ENCODE peak calls at places on chromosome 21, in seven cellular contexts. One of them, this sample, is unnamed.

GRCh38 chr21:41364308-41364707 is 2.5 kb downstream of the MX2 start:
- DNase-seq in keratinocyte: no peak
- DNase-seq in dorsolateral prefrontal cortex: no peak
- DNase-seq in Calu3: no peak
- DNase-seq in stomach: no peak
- DNase-seq in brain microvascular endothelial cell: no peak
- DNase-seq in foreskin fibroblast: no peak
- DNase-seq in this sample: no peak

GRCh38 chr21:36891692-36892091 is 74.8 kb downstream of the HLCS start:
- DNase-seq in keratinocyte: no peak
- DNase-seq in dorsolateral prefrontal cortex: no peak
- DNase-seq in Calu3: no peak
- DNase-seq in stomach: no peak
- DNase-seq in brain microvascular endothelial cell: no peak
- DNase-seq in foreskin fibroblast: no peak
- DNase-seq in this sample: no peak

GRCh38 chr21:39118061-39118460 is 65.2 kb downstream of the PSMG1 start:
- DNase-seq in keratinocyte: no peak
- DNase-seq in dorsolateral prefrontal cortex: no peak
- DNase-seq in Calu3: no peak
- DNase-seq in stomach: no peak
- DNase-seq in brain microvascular endothelial cell: no peak
- DNase-seq in foreskin fibroblast: no peak
- DNase-seq in this sample: no peak

GRCh38 chr21:31489014-31489413 is 145.0 kb upstream of the TIAM1 start:
- DNase-seq in keratinocyte: no peak
- DNase-seq in dorsolateral prefrontal cortex: peak; percentile 10
- DNase-seq in Calu3: no peak
- DNase-seq in stomach: no peak
- DNase-seq in brain microvascular endothelial cell: no peak
- DNase-seq in foreskin fibroblast: no peak
- DNase-seq in this sample: no peak

GRCh38 chr21:31865429-31865970 is 7.3 kb upstream of the HUNK start:
- DNase-seq in keratinocyte: no peak
- DNase-seq in dorsolateral prefrontal cortex: no peak
- DNase-seq in Calu3: no peak
- DNase-seq in stomach: no peak
- DNase-seq in brain microvascular endothelial cell: no peak
- DNase-seq in foreskin fibroblast: no peak
- DNase-seq in this sample: no peak

GRCh38 chr21:29645666-29646553 is 293.9 kb downstream of the GRIK1 start:
- DNase-seq in keratinocyte: no peak
- DNase-seq in dorsolateral prefrontal cortex: no peak
- DNase-seq in Calu3: no peak
- DNase-seq in stomach: no peak
- DNase-seq in brain microvascular endothelial cell: no peak
- DNase-seq in foreskin fibroblast: no peak
- DNase-seq in this sample: no peak

GRCh38 chr21:18521204-18521603 is 117.6 kb upstream of the TMPRSS15 start:
- DNase-seq in keratinocyte: no peak
- DNase-seq in dorsolateral prefrontal cortex: no peak
- DNase-seq in Calu3: no peak
- DNase-seq in stomach: no peak
- DNase-seq in brain microvascular endothelial cell: no peak
- DNase-seq in foreskin fibroblast: no peak
- DNase-seq in this sample: no peak

GRCh38 chr21:35672313-35672712 is 388.0 kb downstream of the SETD4 start:
- DNase-seq in keratinocyte: no peak
- DNase-seq in dorsolateral prefrontal cortex: no peak
- DNase-seq in Calu3: no peak
- DNase-seq in stomach: no peak
- DNase-seq in brain microvascular endothelial cell: no peak
- DNase-seq in foreskin fibroblast: no peak
- DNase-seq in this sample: no peak

GRCh38 chr21:39052718-39053117 is 130.5 kb downstream of the PSMG1 start:
- DNase-seq in keratinocyte: no peak
- DNase-seq in dorsolateral prefrontal cortex: no peak
- DNase-seq in Calu3: no peak
- DNase-seq in stomach: no peak
- DNase-seq in brain microvascular endothelial cell: no peak
- DNase-seq in foreskin fibroblast: no peak
- DNase-seq in this sample: no peak

GRCh38 chr21:36749935-36750578 is 51.1 kb downstream of the SIM2 start:
- DNase-seq in keratinocyte: no peak
- DNase-seq in dorsolateral prefrontal cortex: no peak
- DNase-seq in Calu3: no peak
- DNase-seq in stomach: no peak
- DNase-seq in brain microvascular endothelial cell: peak; percentile 73
- DNase-seq in foreskin fibroblast: no peak
- DNase-seq in this sample: no peak

GRCh38 chr21:27647401-27647800 is 680.5 kb upstream of the ADAMTS5 start:
- DNase-seq in keratinocyte: no peak
- DNase-seq in dorsolateral prefrontal cortex: no peak
- DNase-seq in Calu3: no peak
- DNase-seq in stomach: no peak
- DNase-seq in brain microvascular endothelial cell: no peak
- DNase-seq in foreskin fibroblast: no peak
- DNase-seq in this sample: no peak

GRCh38 chr21:39033878-39034589 is 149.2 kb downstream of the PSMG1 start:
- DNase-seq in keratinocyte: no peak
- DNase-seq in dorsolateral prefrontal cortex: no peak
- DNase-seq in Calu3: peak; percentile 16
- DNase-seq in stomach: peak; percentile 63
- DNase-seq in brain microvascular endothelial cell: peak; percentile 37
- DNase-seq in foreskin fibroblast: no peak
- DNase-seq in this sample: no peak

GRCh38 chr21:39763282-39763970 is 18.4 kb downstream of the IGSF5 start:
- DNase-seq in keratinocyte: no peak
- DNase-seq in dorsolateral prefrontal cortex: no peak
- DNase-seq in Calu3: no peak
- DNase-seq in stomach: no peak
- DNase-seq in brain microvascular endothelial cell: no peak
- DNase-seq in foreskin fibroblast: no peak
- DNase-seq in this sample: no peak

GRCh38 chr21:29640233-29640554 is 299.6 kb downstream of the GRIK1 start:
- DNase-seq in keratinocyte: no peak
- DNase-seq in dorsolateral prefrontal cortex: no peak
- DNase-seq in Calu3: no peak
- DNase-seq in stomach: no peak
- DNase-seq in brain microvascular endothelial cell: no peak
- DNase-seq in foreskin fibroblast: peak; percentile 22
- DNase-seq in this sample: no peak

GRCh38 chr21:18461743-18462142 is 58.2 kb upstream of the TMPRSS15 start:
- DNase-seq in keratinocyte: no peak
- DNase-seq in dorsolateral prefrontal cortex: no peak
- DNase-seq in Calu3: no peak
- DNase-seq in stomach: no peak
- DNase-seq in brain microvascular endothelial cell: no peak
- DNase-seq in foreskin fibroblast: no peak
- DNase-seq in this sample: no peak

GRCh38 chr21:37257526-37257966 is 9.6 kb downstream of the VPS26C start:
- DNase-seq in keratinocyte: no peak
- DNase-seq in dorsolateral prefrontal cortex: no peak
- DNase-seq in Calu3: peak; percentile 21
- DNase-seq in stomach: no peak
- DNase-seq in brain microvascular endothelial cell: peak; percentile 11
- DNase-seq in foreskin fibroblast: no peak
- DNase-seq in this sample: no peak

GRCh38 chr21:37564924-37565529 is 198.5 kb downstream of the DYRK1A start:
- DNase-seq in keratinocyte: no peak
- DNase-seq in dorsolateral prefrontal cortex: no peak
- DNase-seq in Calu3: peak; percentile 17
- DNase-seq in stomach: no peak
- DNase-seq in brain microvascular endothelial cell: peak; percentile 48
- DNase-seq in foreskin fibroblast: peak; percentile 44
- DNase-seq in this sample: no peak

GRCh38 chr21:33155005-33155404 is 74.7 kb upstream of the IFNAR2 start:
- DNase-seq in keratinocyte: no peak
- DNase-seq in dorsolateral prefrontal cortex: no peak
- DNase-seq in Calu3: no peak
- DNase-seq in stomach: no peak
- DNase-seq in brain microvascular endothelial cell: no peak
- DNase-seq in foreskin fibroblast: no peak
- DNase-seq in this sample: no peak

GRCh38 chr21:33155457-33155856 is 74.3 kb upstream of the IFNAR2 start:
- DNase-seq in keratinocyte: no peak
- DNase-seq in dorsolateral prefrontal cortex: no peak
- DNase-seq in Calu3: no peak
- DNase-seq in stomach: no peak
- DNase-seq in brain microvascular endothelial cell: no peak
- DNase-seq in foreskin fibroblast: no peak
- DNase-seq in this sample: no peak

GRCh38 chr21:33158654-33159053 is 71.1 kb upstream of the IFNAR2 start:
- DNase-seq in keratinocyte: no peak
- DNase-seq in dorsolateral prefrontal cortex: no peak
- DNase-seq in Calu3: no peak
- DNase-seq in stomach: no peak
- DNase-seq in brain microvascular endothelial cell: no peak
- DNase-seq in foreskin fibroblast: no peak
- DNase-seq in this sample: no peak

GRCh38 chr21:33152228-33153130 is 77.3 kb upstream of the IFNAR2 start:
- DNase-seq in keratinocyte: no peak
- DNase-seq in dorsolateral prefrontal cortex: no peak
- DNase-seq in Calu3: no peak
- DNase-seq in stomach: no peak
- DNase-seq in brain microvascular endothelial cell: no peak
- DNase-seq in foreskin fibroblast: no peak
- DNase-seq in this sample: no peak

DNA sequence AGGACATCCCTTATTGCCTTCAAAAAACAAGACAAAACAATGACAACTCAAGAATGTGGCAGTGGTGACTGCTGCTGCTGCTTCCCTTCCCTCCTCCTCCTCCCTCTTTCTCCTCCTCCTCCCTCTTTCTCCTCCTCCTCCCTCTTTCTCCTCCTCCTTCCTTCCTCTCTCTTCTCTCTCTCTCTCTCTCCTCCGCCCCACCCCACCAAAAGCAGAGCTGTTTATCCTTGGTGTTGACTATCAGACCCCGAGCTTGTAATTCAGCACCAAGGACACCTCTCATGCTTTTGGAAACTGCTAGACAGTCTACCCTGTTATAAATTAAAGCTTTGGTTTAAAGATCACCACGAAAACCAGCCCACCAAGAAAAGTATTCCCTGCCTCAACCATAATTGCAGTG is 72.4 kb upstream of the IFNAR2 start:
- DNase-seq in keratinocyte: no peak
- DNase-seq in dorsolateral prefrontal cortex: no peak
- DNase-seq in Calu3: no peak
- DNase-seq in stomach: no peak
- DNase-seq in brain microvascular endothelial cell: no peak
- DNase-seq in foreskin fibroblast: peak; percentile 14
- DNase-seq in this sample: no peak
- TF ChIP-seq CTCF in keratinocyte: no peak
- TF ChIP-seq CTCF in dorsolateral prefrontal cortex: no peak
- TF ChIP-seq CTCF in Calu3: no peak
- TF ChIP-seq CTCF in stomach: no peak
- TF ChIP-seq CTCF in brain microvascular endothelial cell: no peak
- TF ChIP-seq CTCF in foreskin fibroblast: no peak
- TF ChIP-seq CTCF in this sample: no peak

GRCh38 chr21:34166468-34166867 is 93.1 kb downstream of the MRPS6 start:
- DNase-seq in keratinocyte: no peak
- DNase-seq in dorsolateral prefrontal cortex: no peak
- DNase-seq in Calu3: peak; percentile 4
- DNase-seq in stomach: no peak
- DNase-seq in brain microvascular endothelial cell: no peak
- DNase-seq in foreskin fibroblast: peak; percentile 14
- DNase-seq in this sample: no peak
- TF ChIP-seq CTCF in keratinocyte: no peak
- TF ChIP-seq CTCF in dorsolateral prefrontal cortex: no peak
- TF ChIP-seq CTCF in Calu3: no peak
- TF ChIP-seq CTCF in stomach: no peak
- TF ChIP-seq CTCF in brain microvascular endothelial cell: no peak
- TF ChIP-seq CTCF in foreskin fibroblast: no peak
- TF ChIP-seq CTCF in this sample: no peak

DNA sequence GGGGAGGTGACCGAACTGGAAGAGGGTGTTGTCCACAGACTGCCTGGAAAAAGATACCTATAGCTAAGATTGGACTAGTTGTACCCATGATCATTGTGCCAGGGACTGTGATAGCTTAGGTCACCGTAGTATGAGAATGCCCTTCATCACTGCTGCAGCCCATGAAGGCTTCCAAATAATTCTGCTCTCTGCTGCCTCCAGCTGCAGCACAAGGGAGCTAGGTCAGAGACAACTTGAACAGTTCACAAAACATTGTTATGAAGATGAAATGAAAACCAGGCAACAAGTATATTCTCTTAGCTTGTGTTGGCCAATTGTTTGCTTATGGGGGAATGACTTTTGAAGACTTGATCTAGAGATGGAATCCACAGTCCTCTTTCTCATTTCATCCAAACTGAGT is 246.7 kb downstream of the MRPL39 start:
- DNase-seq in keratinocyte: no peak
- DNase-seq in dorsolateral prefrontal cortex: no peak
- DNase-seq in Calu3: no peak
- DNase-seq in stomach: no peak
- DNase-seq in brain microvascular endothelial cell: no peak
- DNase-seq in foreskin fibroblast: peak; percentile 18
- DNase-seq in this sample: no peak
- TF ChIP-seq CTCF in keratinocyte: peak; percentile 31
- TF ChIP-seq CTCF in dorsolateral prefrontal cortex: no peak
- TF ChIP-seq CTCF in Calu3: no peak
- TF ChIP-seq CTCF in stomach: no peak
- TF ChIP-seq CTCF in brain microvascular endothelial cell: peak; percentile 62
- TF ChIP-seq CTCF in foreskin fibroblast: peak; percentile 15
- TF ChIP-seq CTCF in this sample: no peak

GRCh38 chr21:45097827-45098387 is 23.5 kb downstream of the ADARB1 start:
- DNase-seq in keratinocyte: no peak
- DNase-seq in dorsolateral prefrontal cortex: no peak
- DNase-seq in Calu3: no peak
- DNase-seq in stomach: no peak
- DNase-seq in brain microvascular endothelial cell: no peak
- DNase-seq in foreskin fibroblast: no peak
- DNase-seq in this sample: no peak

GRCh38 chr21:45100866-45101265 is 26.5 kb downstream of the ADARB1 start:
- DNase-seq in keratinocyte: no peak
- DNase-seq in dorsolateral prefrontal cortex: no peak
- DNase-seq in Calu3: no peak
- DNase-seq in stomach: no peak
- DNase-seq in brain microvascular endothelial cell: no peak
- DNase-seq in foreskin fibroblast: no peak
- DNase-seq in this sample: no peak

GRCh38 chr21:45095505-45095904 is 21.1 kb downstream of the ADARB1 start:
- DNase-seq in keratinocyte: no peak
- DNase-seq in dorsolateral prefrontal cortex: no peak
- DNase-seq in Calu3: no peak
- DNase-seq in stomach: no peak
- DNase-seq in brain microvascular endothelial cell: no peak
- DNase-seq in foreskin fibroblast: no peak
- DNase-seq in this sample: no peak

GRCh38 chr21:45096216-45096615 is 21.8 kb downstream of the ADARB1 start:
- DNase-seq in keratinocyte: no peak
- DNase-seq in dorsolateral prefrontal cortex: no peak
- DNase-seq in Calu3: no peak
- DNase-seq in stomach: no peak
- DNase-seq in brain microvascular endothelial cell: no peak
- DNase-seq in foreskin fibroblast: no peak
- DNase-seq in this sample: no peak

DNA sequence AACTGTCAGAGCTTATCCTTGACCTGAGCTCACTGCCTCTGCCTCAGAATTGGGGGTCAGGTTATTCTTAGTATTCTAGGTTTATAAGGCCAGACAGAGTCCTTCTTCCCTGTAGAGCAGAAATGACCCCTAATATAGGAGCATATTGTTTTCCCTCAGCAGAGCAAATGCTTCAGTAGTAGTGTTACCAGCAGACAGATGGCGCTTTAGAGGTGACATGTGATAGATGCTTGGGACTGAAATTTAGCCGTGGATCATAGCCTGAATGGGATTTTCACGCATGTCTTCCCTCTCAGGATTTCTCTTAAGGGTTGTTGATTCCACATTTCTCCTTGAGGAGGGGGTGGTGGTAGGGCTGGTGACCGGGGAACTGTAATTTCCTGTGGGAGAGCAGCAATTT is 24.5 kb downstream of the ADARB1 start:
- DNase-seq in keratinocyte: no peak
- DNase-seq in dorsolateral prefrontal cortex: no peak
- DNase-seq in Calu3: no peak
- DNase-seq in stomach: no peak
- DNase-seq in brain microvascular endothelial cell: no peak
- DNase-seq in foreskin fibroblast: peak; percentile 50
- DNase-seq in this sample: no peak
- TF ChIP-seq CTCF in keratinocyte: peak; percentile 53
- TF ChIP-seq CTCF in dorsolateral prefrontal cortex: no peak
- TF ChIP-seq CTCF in Calu3: no peak
- TF ChIP-seq CTCF in stomach: no peak
- TF ChIP-seq CTCF in brain microvascular endothelial cell: peak; percentile 73
- TF ChIP-seq CTCF in foreskin fibroblast: peak; percentile 44
- TF ChIP-seq CTCF in this sample: no peak

This sample was measured in omental fat pad.